ENCODE peak calls at places on chromosomes 3 and 15, in seven cellular contexts. S is iPS-NIHi11; K is NCI-H69; N is breast epithelium; O is activated CD8-positive, alpha-beta memory T cell treated with anti-CD3 and anti-CD28 coated beads for 48 hours; J is activated T-helper 1 cell treated with anti-CD3 and anti-CD28 coated beads, Interleukin-2, amount 50 U/mL, for 16 hours; A is EL. Y is an unnamed sample.
A peak's percentile ranks its signal among the peaks of the same experiment; 100 is the strongest.

GRCh38 chr3:58176827-58177489 is 33.8 kb downstream of the DNASE1L3 start:
- DNase-seq in S (no peak), O (no peak), N (no peak), A (peak; percentile 20), K (no peak), J (no peak), Y (no peak)

GRCh38 chr3:48018841-48019240 is 2.6 kb upstream of the MAP4 start:
- DNase-seq in J (no peak), A (peak; percentile 88), O (no peak), K (no peak), N (no peak), S (no peak), Y (no peak)

GRCh38 chr3:12415014-12415653 is 69.1 kb upstream of the TSEN2 start:
- DNase-seq in J (no peak), S (no peak), O (no peak), N (no peak), A (no peak), K (no peak), Y (no peak)

GRCh38 chr3:47515864-47516319 is 2.4 kb upstream of the ELP6 start:
- DNase-seq in K (peak; percentile 72), A (no peak), S (no peak), N (no peak), J (no peak), O (no peak), Y (no peak)

GRCh38 chr15:92949604-92950249 is 49.6 kb downstream of the CHD2 start:
- DNase-seq in K (peak; percentile 4), O (no peak), J (no peak), A (no peak), N (no peak), S (no peak), Y (no peak)

GRCh38 chr15:51856714-51857380 is 27.4 kb downstream of the TMOD3 start:
- DNase-seq in J (no peak), K (no peak), S (no peak), A (no peak), O (no peak), N (no peak), Y (no peak)

GRCh38 chr15:25171111-25171811 is 216.5 kb downstream of the SNRPN start:
- DNase-seq in N (peak; percentile 24), O (no peak), A (no peak), K (no peak), J (no peak), S (no peak), Y (no peak)

GRCh38 chr3:28476194-28476593 is 127.6 kb upstream of the AZI2 start:
- DNase-seq in N (no peak), S (peak; percentile 49), K (peak; percentile 35), O (no peak), A (peak; percentile 31), J (no peak), Y (no peak)

GRCh38 chr15:60835974-60836373 is 357.0 kb upstream of the ICE2 start:
- DNase-seq in J (no peak), O (no peak), K (no peak), A (peak; percentile 4), N (no peak), S (no peak), Y (no peak)

GRCh38 chr15:68725736-68726135 is 95.0 kb downstream of the ANP32A start:
- DNase-seq in K (no peak), A (peak; percentile 10), S (no peak), O (no peak), J (no peak), N (no peak), Y (no peak)

GRCh38 chr3:11136871-11137626 is 17.2 kb upstream of the HRH1 start:
- DNase-seq in S (peak; percentile 89), K (peak; percentile 94), A (peak; percentile 100), J (no peak), O (no peak), N (no peak), Y (no peak)

GRCh38 chr15:46089438-46090044 is 454.7 kb downstream of the SQOR start:
- DNase-seq in A (no peak), K (peak; percentile 64), S (no peak), N (no peak), O (no peak), J (no peak), Y (no peak)

GRCh38 chr3:150035400-150035799 is 64.7 kb upstream of the PFN2 start:
- DNase-seq in N (no peak), J (no peak), S (peak; percentile 33), K (peak; percentile 68), O (no peak), A (no peak), Y (no peak)

GRCh38 chr3:18071833-18072232 is 329.4 kb upstream of the TBC1D5 start:
- DNase-seq in K (no peak), N (no peak), O (no peak), S (no peak), A (no peak), J (no peak), Y (no peak)

GRCh38 chr15:80640546-80641121 is 54.5 kb upstream of the ABHD17C start:
- DNase-seq in J (no peak), K (no peak), S (no peak), O (no peak), N (no peak), A (no peak), Y (no peak)

GRCh38 chr3:36944012-36944640 is 728 bp downstream of the TRANK1 start:
- DNase-seq in N (peak; percentile 62), K (peak; percentile 60), J (no peak), S (peak; percentile 81), O (peak; percentile 5), A (peak; percentile 70), Y (no peak)

GRCh38 chr15:70147178-70147760 is 49.6 kb upstream of the TLE3 start:
- DNase-seq in A (no peak), S (no peak), K (no peak), O (no peak), N (no peak), J (no peak), Y (no peak)

GRCh38 chr3:107803170-107803569 is 280.4 kb downstream of the BBX start:
- DNase-seq in J (no peak), A (no peak), O (no peak), K (no peak), S (no peak), N (no peak), Y (no peak)

GRCh38 chr15:100787567-100787941 is 92.1 kb upstream of the ALDH1A3 start:
- DNase-seq in A (no peak), S (no peak), J (no peak), O (no peak), K (no peak), N (no peak), Y (no peak)

GRCh38 chr3:5499404-5499803 is 311.9 kb downstream of the EDEM1 start:
- DNase-seq in J (no peak), K (peak; percentile 56), N (no peak), S (no peak), A (no peak), O (no peak), Y (no peak)

GRCh38 chr15:64503197-64503596 is 42.8 kb downstream of the ZNF609 start:
- DNase-seq in O (no peak), K (peak; percentile 14), S (no peak), N (no peak), J (no peak), A (peak; percentile 32), Y (no peak)

GRCh38 chr3:33438871-33439270 is 1.3 kb downstream of the UBP1 start:
- DNase-seq in A (peak; percentile 24), J (no peak), K (peak; percentile 32), N (no peak), O (no peak), S (no peak), Y (no peak)

GRCh38 chr3:197394464-197395321 is 96.3 kb upstream of the DLG1 start:
- DNase-seq in N (no peak), A (peak; percentile 100), J (peak; percentile 32), O (peak; percentile 37), S (peak; percentile 6), K (no peak), Y (no peak)

Y was measured in NK-92 treated with Interleukin-12 subunit alpha and Interleukin-12 subunit beta, amount 100 ng/mL, for 24 hours.